ENCODE peak calls at places on chromosomes 1 and 21, in eight cellular contexts. P, A, W, D, V, O, G and Z are unnamed samples.
A peak's percentile ranks its signal among the peaks of the same experiment; 100 is the strongest.

GRCh38 chr1:203655656-203656055 is 29.0 kb downstream of the ATP2B4 start:
- DNase-seq in O (no peak), P (no peak), G (no peak), D (no peak), A (no peak), W (no peak), V (no peak), Z (no peak)

GRCh38 chr21:44930543-44930981 is 9.3 kb upstream of the SLX9 start:
- DNase-seq in O (no peak), V (no peak), D (no peak), P (no peak), G (no peak), A (no peak), W (peak; percentile 72), Z (peak; percentile 58)

GRCh38 chr1:227268943-227269342 is 49.3 kb downstream of the CDC42BPA start:
- DNase-seq in W (peak; percentile 35), O (no peak), A (no peak), D (no peak), G (no peak), P (no peak), V (no peak), Z (no peak)

GRCh38 chr1:92998829-92999228 is 37.6 kb upstream of the DIPK1A start:
- DNase-seq in O (no peak), V (no peak), G (no peak), A (no peak), D (no peak), P (no peak), W (no peak), Z (no peak)

GRCh38 chr1:116167625-116168276 is 56.6 kb downstream of the MAB21L3 start:
- DNase-seq in V (no peak), W (no peak), P (no peak), O (no peak), G (peak; percentile 39), A (peak; percentile 13), D (no peak), Z (peak; percentile 79)

GRCh38 chr1:17119076-17119743 is at the start of gene PADI2:
- DNase-seq in A (peak; percentile 47), W (peak; percentile 76), O (peak; percentile 12), P (no peak), D (peak; percentile 34), V (no peak), G (peak; percentile 89), Z (peak; percentile 91)

GRCh38 chr1:101898137-101898536 is 98.6 kb downstream of the OLFM3 start:
- DNase-seq in O (no peak), P (no peak), A (no peak), V (no peak), D (no peak), G (no peak), W (no peak), Z (no peak)

GRCh38 chr1:43275826-43276620 is 6.2 kb downstream of the TMEM125 start:
- DNase-seq in D (no peak), G (no peak), V (no peak), W (no peak), O (no peak), A (no peak), P (no peak), Z (peak; percentile 35)

GRCh38 chr1:241821363-241821762 is 26.6 kb upstream of the EXO1 start:
- DNase-seq in O (peak; percentile 91), V (no peak), P (peak; percentile 77), W (peak; percentile 81), A (peak; percentile 81), G (no peak), D (no peak), Z (no peak)

GRCh38 chr1:159171688-159172501 is 480 bp downstream of the CADM3 start:
- DNase-seq in O (no peak), P (no peak), G (peak; percentile 75), D (no peak), A (no peak), W (no peak), V (no peak), Z (peak; percentile 86)

GRCh38 chr1:222798111-222798510 is 16.7 kb upstream of the DISP1 start:
- DNase-seq in P (peak; percentile 62), G (no peak), V (no peak), A (peak; percentile 75), D (no peak), O (peak; percentile 79), W (peak; percentile 95), Z (no peak)

GRCh38 chr21:32562426-32562825 is 22.9 kb downstream of the TCP10L start:
- DNase-seq in O (peak; percentile 83), V (no peak), G (peak; percentile 62), A (peak; percentile 67), P (peak; percentile 64), D (no peak), W (no peak), Z (peak; percentile 69)

GRCh38 chr1:18481190-18481920 is 625 bp downstream of the KLHDC7A start:
- DNase-seq in A (no peak), V (no peak), G (no peak), O (no peak), D (no peak), P (no peak), W (no peak), Z (peak; percentile 63)

GRCh38 chr1:229093258-229093540 is 177.7 kb upstream of the RAB4A start:
- DNase-seq in O (no peak), W (no peak), G (no peak), D (no peak), P (no peak), A (no peak), V (no peak), Z (no peak)

GRCh38 chr1:113765306-113765705 is 6.0 kb upstream of the PHTF1 start:
- DNase-seq in P (peak; percentile 69), A (peak; percentile 75), O (peak; percentile 11), D (no peak), W (no peak), V (no peak), G (no peak), Z (no peak)

GRCh38 chr1:31299365-31299764 is 2.5 kb downstream of the ZCCHC17 start:
- DNase-seq in P (peak; percentile 10), W (peak; percentile 66), O (peak; percentile 21), D (no peak), G (no peak), A (peak; percentile 26), V (no peak), Z (no peak)

GRCh38 chr1:41366428-41367101 is 5.3 kb downstream of the FOXO6 start:
- DNase-seq in A (no peak), P (no peak), O (no peak), G (peak; percentile 48), D (no peak), W (no peak), V (no peak), Z (no peak)

GRCh38 chr1:2050482-2050792 is 226 bp downstream of the PRKCZ start:
- DNase-seq in A (no peak), G (no peak), W (peak; percentile 65), O (no peak), D (no peak), V (no peak), P (no peak), Z (no peak)
- H3K4me3 ChIP-seq in A (no peak overlapping the region), G (peak overlapping the region; percentile 97), W (peak overlapping the region; percentile 90), O (no peak overlapping the region), D (peak overlapping the region; percentile 82), V (peak overlapping the region; percentile 58), P (no peak overlapping the region), Z (peak overlapping the region; percentile 82)

GRCh38 chr1:198701250-198701649 is 62.4 kb downstream of the PTPRC start:
- DNase-seq in D (no peak), O (no peak), A (no peak), P (no peak), V (no peak), G (no peak), W (no peak), Z (no peak)
- H3K36me3 ChIP-seq in D (no peaks in the 10 kb centered on the region), O (no peaks in the 10 kb centered on the region), A (no peaks in the 10 kb centered on the region), P (no peaks in the 10 kb centered on the region), V (no peaks in the 10 kb centered on the region), G (no peaks in the 10 kb centered on the region), W (no peaks in the 10 kb centered on the region), Z (no peaks in the 10 kb centered on the region)

DNA sequence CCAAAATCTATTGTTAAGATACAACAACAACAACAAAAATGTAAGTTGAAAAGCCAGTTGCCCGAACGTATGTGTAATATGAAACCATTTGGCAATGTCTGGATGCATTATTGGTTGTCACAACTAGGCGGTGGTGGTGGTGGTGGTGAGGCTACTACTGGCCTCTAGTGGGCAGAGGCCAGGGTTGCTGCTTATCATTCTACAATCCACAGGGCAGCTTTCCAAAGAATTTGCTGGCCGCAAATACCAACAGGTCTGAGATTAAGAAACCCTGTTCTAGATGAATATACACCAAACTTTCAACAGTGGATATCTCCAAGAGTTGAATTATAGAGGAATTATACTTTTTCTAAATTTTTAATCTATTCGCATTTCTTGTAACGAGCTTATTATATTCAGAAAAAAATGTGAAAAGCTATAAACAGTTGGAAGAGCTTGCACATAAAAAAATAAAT is 26.8 kb upstream of the ZNF697 start:
- DNase-seq in O (peak; percentile 11), G (no peak), P (peak; percentile 74), A (peak; percentile 80), D (peak; percentile 68), V (no peak), W (peak; percentile 90), Z (no peak)
- H3K9ac ChIP-seq in O (no peak overlapping the region), G (no peak overlapping the region), P (no peak overlapping the region), A (no peak overlapping the region), D (peak overlapping the region; percentile 37), V (peak overlapping the region; percentile 70), W (peak overlapping the region; percentile 90), Z (no peak overlapping the region)

GRCh38 chr1:21344750-21345443 is 54.6 kb upstream of the ECE1 start:
- DNase-seq in W (no peak), D (no peak), O (no peak), V (no peak), P (no peak), A (no peak), G (peak; percentile 48), Z (peak; percentile 71)

GRCh38 chr1:21341517-21342078 is 51.3 kb upstream of the ECE1 start:
- DNase-seq in G (no peak), O (no peak), P (no peak), W (no peak), D (no peak), V (no peak), A (no peak), Z (no peak)

GRCh38 chr1:21341022-21341421 is 50.8 kb upstream of the ECE1 start:
- DNase-seq in V (no peak), O (no peak), W (peak; percentile 36), D (no peak), G (no peak), P (no peak), A (no peak), Z (no peak)

GRCh38 chr1:21344098-21344749 is 54.0 kb upstream of the ECE1 start:
- DNase-seq in W (no peak), D (no peak), A (no peak), P (no peak), O (no peak), V (no peak), G (no peak), Z (no peak)

DNA sequence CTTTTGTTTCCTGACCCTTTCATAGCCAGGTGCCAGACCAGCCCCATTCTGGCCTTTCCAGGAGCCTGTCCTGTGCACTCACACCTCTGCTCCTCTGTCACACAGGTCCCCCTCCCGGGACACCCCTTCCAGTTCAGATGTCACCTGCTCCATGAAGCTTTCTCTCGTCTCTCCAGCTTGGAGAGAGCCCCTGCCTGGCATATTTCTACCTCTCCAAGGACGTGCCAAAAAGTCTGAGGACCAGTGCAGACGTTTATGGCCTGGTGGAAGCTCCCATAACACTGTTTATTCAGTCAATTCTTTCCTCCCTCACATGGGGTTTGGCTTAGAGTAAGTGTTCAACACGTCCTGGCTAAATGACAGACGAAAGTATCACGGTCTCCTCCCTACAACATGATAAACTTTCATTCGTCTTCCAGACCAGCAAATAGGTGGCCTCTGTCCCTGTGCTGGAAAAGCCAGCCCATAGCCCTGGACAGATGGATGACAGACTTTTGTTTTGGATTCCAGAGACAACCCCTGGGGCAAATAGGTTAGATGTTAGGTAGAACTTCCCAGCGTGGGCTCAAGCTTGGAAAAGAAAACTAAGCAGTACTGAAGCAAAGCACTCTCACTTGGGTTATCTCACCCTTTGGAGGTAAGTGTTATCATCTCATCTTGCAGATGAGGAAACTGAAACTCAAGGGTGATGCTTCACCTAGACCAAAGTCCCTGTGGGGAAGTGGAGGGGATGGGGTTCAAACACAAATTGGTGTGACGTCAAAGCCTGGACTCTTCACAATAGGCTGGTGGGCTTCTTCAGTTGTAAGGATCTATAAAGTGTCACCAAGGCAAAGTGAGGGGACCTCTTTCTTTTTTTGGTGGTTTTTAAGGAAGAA is 52.9 kb upstream of the ECE1 start:
- DNase-seq in D (no peak), A (no peak), G (no peak), V (no peak), P (no peak), W (no peak), O (no peak), Z (no peak)
- H3K4me3 ChIP-seq in D (no peak overlapping the region), A (peak overlapping the region; percentile 63), G (no peak overlapping the region), V (no peak overlapping the region), P (peak overlapping the region; percentile 77), W (peak overlapping the region; percentile 96), O (peak overlapping the region; percentile 18), Z (no peak overlapping the region)